ENCODE peak calls at places on chromosomes 11 and 22, in six cellular contexts. K is psoas muscle, O is heart right ventricle, F is fibroblast of lung, E is HCT116, R is sigmoid colon. P is an unnamed sample.

GRCh38 chr22:23815781-23816551 is 22.8 kb downstream of the DERL3 start:
- DNase-seq in K (no peak), O (peak), F (no peak), E (no peak), R (no peak), P (no peak)

GRCh38 chr11:80595011-80595410 is 1154.2 kb upstream of the TENM4 start:
- DNase-seq in K (no peak), O (no peak), F (peak), E (no peak), R (no peak), P (peak)

GRCh38 chr11:108538022-108538424 is 39.8 kb upstream of the POGLUT3 start:
- DNase-seq in K (no peak), O (no peak), F (peak), E (no peak), R (no peak), P (peak)

GRCh38 chr22:38738475-38739070 is 17.2 kb downstream of the SUN2 start:
- DNase-seq in K (no peak), O (no peak), F (no peak), E (no peak), R (no peak), P (no peak)

GRCh38 chr22:42962295-42963230 is 52.4 kb downstream of the PACSIN2 start:
- DNase-seq in K (no peak), O (no peak), F (no peak), E (no peak), R (no peak), P (peak)

GRCh38 chr22:37715760-37716159 is 18.9 kb downstream of the TRIOBP start:
- DNase-seq in K (no peak), O (no peak), F (no peak), E (no peak), R (no peak), P (no peak)

GRCh38 chr11:34105079-34105956 is at the start of gene NAT10:
- DNase-seq in K (peak), O (peak), F (peak), E (peak), R (peak), P (peak)

GRCh38 chr11:35658028-35658948 is 4.3 kb upstream of the TRIM44 start:
- DNase-seq in K (no peak), O (no peak), F (no peak), E (no peak), R (no peak), P (no peak)

GRCh38 chr11:127609025-127609788 is 608.6 kb upstream of the KIRREL3 start:
- DNase-seq in K (no peak), O (no peak), F (no peak), E (no peak), R (no peak), P (no peak)

GRCh38 chr11:121246021-121246768 is 46.4 kb upstream of the SC5D start:
- DNase-seq in K (no peak), O (no peak), F (no peak), E (no peak), R (no peak), P (no peak)

GRCh38 chr22:36305813-36306212 is 52.9 kb downstream of the APOL1 start:
- DNase-seq in K (no peak), O (no peak), F (no peak), E (no peak), R (no peak), P (no peak)

GRCh38 chr11:71489311-71490043 is 36.5 kb downstream of the NADSYN1 start:
- DNase-seq in K (no peak), O (no peak), F (peak), E (no peak), R (peak), P (no peak)

GRCh38 chr11:117997436-117998200 is 11.4 kb downstream of the IL10RA start:
- DNase-seq in K (no peak), O (no peak), F (no peak), E (no peak), R (no peak), P (no peak)

GRCh38 chr11:118921121-118921928 is 4.4 kb downstream of the BCL9L start:
- DNase-seq in K (peak), O (no peak), F (peak), E (no peak), R (peak), P (no peak)

GRCh38 chr22:49726022-49726681 is 101.5 kb downstream of the BRD1 start:
- DNase-seq in K (no peak), O (no peak), F (no peak), E (no peak), R (no peak), P (no peak)

GRCh38 chr11:95912902-95913560 is 10.9 kb downstream of the MTMR2 start:
- DNase-seq in K (no peak), O (no peak), F (peak), E (no peak), R (no peak), P (no peak)

GRCh38 chr22:44783581-44783980 is 31.2 kb downstream of the ARHGAP8 start:
- DNase-seq in K (no peak), O (no peak), F (no peak), E (no peak), R (no peak), P (no peak)

GRCh38 chr22:29635734-29636357 is 32.4 kb downstream of the NF2 start:
- DNase-seq in K (no peak), O (no peak), F (peak), E (peak), R (no peak), P (peak)

GRCh38 chr11:77411238-77411637 is 62.7 kb downstream of the PAK1 start:
- DNase-seq in K (peak), O (peak), F (peak), E (no peak), R (peak), P (no peak)

GRCh38 chr11:75631086-75631694 is 37.6 kb downstream of the MAP6 start:
- DNase-seq in K (no peak), O (no peak), F (no peak), E (no peak), R (no peak), P (no peak)

GRCh38 chr11:69135420-69136363 is 20.0 kb upstream of the SMIM38 start:
- DNase-seq in K (no peak), O (no peak), F (peak), E (no peak), R (no peak), P (no peak)

GRCh38 chr22:35431483-35432205 is 31.7 kb downstream of the MCM5 start:
- DNase-seq in K (no peak), O (no peak), F (no peak), E (no peak), R (no peak), P (no peak)

GRCh38 chr11:126339866-126340434 is 15.5 kb upstream of the ST3GAL4 start:
- DNase-seq in K (peak), O (peak), F (peak), E (no peak), R (peak), P (no peak)

DNA sequence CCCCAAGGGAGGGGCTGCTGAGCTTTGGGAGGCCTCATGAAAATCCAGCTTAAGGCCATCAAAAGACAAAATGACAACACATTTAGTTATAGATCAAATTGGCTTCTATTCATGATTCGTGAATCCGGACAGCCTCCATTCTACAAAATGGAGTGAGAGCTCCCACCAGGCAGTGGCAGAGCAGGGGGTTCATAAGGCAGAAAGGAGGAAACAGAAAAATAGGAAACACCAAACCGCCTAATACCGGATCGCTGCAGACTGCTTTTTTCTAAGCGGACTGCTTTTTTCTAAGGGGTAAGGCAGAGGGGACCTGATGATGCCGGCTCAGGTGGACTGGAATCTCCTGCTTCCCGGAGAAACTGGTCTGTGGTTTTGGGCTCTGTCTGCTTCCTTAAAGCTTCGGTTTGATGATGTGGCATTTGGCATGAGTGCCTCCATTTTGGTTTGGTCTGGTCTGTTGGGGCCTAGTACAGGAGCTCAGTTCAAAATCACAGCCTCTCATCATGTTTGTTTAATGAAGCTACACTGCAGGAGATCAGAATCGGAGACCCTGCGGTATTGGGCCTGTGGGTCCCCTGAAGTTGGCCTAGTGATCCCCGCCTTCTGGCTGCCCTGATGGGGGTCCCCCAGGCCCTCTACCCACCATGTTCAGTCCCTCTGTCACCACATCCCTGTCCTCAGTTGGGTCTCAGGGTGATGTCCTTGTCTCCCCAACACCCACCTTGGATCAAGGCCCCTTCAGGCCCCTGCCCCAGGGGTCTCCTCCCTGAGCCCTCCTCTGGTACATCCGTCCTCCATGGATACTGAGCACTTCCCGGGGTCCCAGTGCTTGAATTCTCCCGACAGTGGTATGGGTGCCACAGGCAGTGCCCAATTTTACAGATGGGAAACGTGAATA is 1.2 kb downstream of the ALDH3B1 start:
- DNase-seq in K (no peak), O (peak), F (peak), E (no peak), R (no peak), P (no peak)
- H3K27ac ChIP-seq in K (peak), O (peak), F (peak), E (peak), R (peak), P (peak)

DNA sequence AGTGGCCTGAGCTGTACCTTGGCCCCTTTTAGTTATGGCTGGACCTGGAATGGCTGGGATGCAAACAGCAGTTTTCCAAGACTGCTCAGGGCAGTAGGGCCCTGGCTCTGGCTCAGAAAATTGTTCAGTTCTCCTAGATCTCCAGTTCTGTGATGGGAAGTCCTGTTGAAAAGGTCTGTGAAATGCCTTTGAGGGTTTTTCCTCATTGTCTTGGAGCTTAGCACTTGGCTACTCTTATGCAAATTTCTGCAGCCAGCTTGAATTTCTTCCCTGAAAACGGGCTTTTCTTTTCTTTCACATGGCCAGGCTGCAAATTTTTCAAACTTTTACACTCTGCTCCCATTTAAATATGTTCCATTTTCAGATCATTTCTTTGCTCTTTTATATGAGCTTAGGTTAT is 33.2 kb downstream of the OR4A15 start:
- DNase-seq in K (no peak), O (no peak), F (no peak), E (no peak), R (no peak), P (no peak)
- H3K27ac ChIP-seq in K (no peak), O (no peak), F (no peak), E (no peak), R (no peak), P (no peak)

GRCh38 chr11:123173040-123173855 is 21.8 kb downstream of the CLMP start:
- DNase-seq in K (no peak), O (no peak), F (peak), E (no peak), R (no peak), P (no peak)

GRCh38 chr11:123173856-123174186 is 21.2 kb downstream of the CLMP start:
- DNase-seq in K (no peak), O (no peak), F (no peak), E (no peak), R (no peak), P (no peak)

GRCh38 chr11:123170929-123171328 is 24.1 kb downstream of the CLMP start:
- DNase-seq in K (no peak), O (no peak), F (no peak), E (no peak), R (no peak), P (no peak)

GRCh38 chr11:123176785-123177184 is 18.3 kb downstream of the CLMP start:
- DNase-seq in K (no peak), O (no peak), F (no peak), E (no peak), R (no peak), P (no peak)

GRCh38 chr11:123174196-123175183 is 20.6 kb downstream of the CLMP start:
- DNase-seq in K (peak), O (no peak), F (peak), E (no peak), R (peak), P (no peak)
- H3K27ac ChIP-seq in K (peak), O (no peak), F (peak), E (no peak), R (peak), P (no peak)

DNA sequence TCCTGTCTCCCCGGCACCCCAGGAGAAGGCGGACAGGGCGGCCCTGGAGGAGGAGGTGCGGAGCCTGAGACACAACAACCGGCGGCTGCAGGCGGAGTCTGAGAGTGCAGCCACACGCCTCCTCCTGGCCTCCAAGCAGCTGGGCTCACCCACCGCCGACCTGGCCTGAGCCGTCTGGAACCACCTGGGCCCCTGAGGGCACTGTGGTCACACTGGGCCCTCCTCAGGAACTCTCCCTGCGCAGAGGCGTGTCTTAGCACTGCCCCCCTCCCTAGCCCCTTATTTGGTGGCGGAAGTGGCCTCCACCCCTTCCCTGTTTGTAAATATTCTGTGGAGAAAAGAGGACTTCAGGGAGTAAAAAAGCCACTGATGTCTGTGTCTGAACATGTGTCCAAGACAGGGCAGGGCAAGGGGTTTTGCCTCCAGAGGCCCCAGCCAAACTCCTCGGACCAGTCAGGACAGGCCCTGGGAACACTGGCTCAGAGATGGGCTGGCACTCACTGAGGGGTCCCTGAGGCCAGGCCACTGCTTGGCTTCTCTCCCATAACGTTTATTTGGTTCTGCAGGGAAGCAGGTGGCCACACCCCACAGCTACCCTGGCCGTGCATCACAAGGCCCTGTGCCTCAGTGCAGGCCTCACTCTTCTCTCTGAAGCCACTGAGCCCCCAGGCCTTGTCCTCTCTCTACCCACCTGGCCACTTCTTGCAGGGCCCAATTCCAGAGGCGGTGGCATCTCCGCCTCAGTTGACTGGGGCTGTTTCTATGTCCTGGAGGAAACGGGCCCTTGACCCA is 12.0 kb downstream of the RELA start:
- DNase-seq in K (no peak), O (no peak), F (no peak), E (no peak), R (no peak), P (no peak)
- H3K27ac ChIP-seq in K (peak), O (peak), F (peak), E (peak), R (peak), P (no peak)

P was measured in small intestine.